ENCODE peak calls at places on chromosomes 3 and 15, in eight cellular contexts. L is cardiac fibroblast, H is fibroblast of mammary gland, E is cardiac muscle cell, U is tibial artery, S is WTC11, A is ovary, X is testis. P is an unnamed sample.

GRCh38 chr3:21729888-21730459 is 21.0 kb downstream of the ZNF385D start:
- DNase-seq in L (peak; percentile 38), H (peak; percentile 88), E (no peak), U (no peak), S (no peak), A (no peak), X (no peak), P (no peak)

GRCh38 chr3:123290107-123290930 is 88.6 kb downstream of the SEC22A start:
- DNase-seq in L (no peak), H (no peak), E (no peak), U (no peak), S (no peak), A (no peak), X (peak; percentile 7), P (no peak)

GRCh38 chr3:124363451-124363850 is 366.8 kb upstream of the UMPS start:
- DNase-seq in L (peak; percentile 58), H (peak; percentile 90), E (no peak), U (no peak), S (no peak), A (no peak), X (no peak), P (peak; percentile 74)

GRCh38 chr3:7682822-7683229 is 818.8 kb upstream of the LMCD1 start:
- DNase-seq in L (peak; percentile 96), H (peak; percentile 95), E (no peak), U (peak; percentile 59), S (no peak), A (peak; percentile 34), X (peak; percentile 57), P (peak; percentile 85)

GRCh38 chr15:60444289-60444912 is 34.5 kb downstream of the ICE2 start:
- DNase-seq in L (peak; percentile 63), H (peak; percentile 59), E (no peak), U (no peak), S (no peak), A (no peak), X (no peak), P (peak; percentile 38)

GRCh38 chr3:51538115-51538458 is 432 bp upstream of the RAD54L2 start:
- DNase-seq in L (no peak), H (peak; percentile 17), E (no peak), U (no peak), S (no peak), A (no peak), X (peak; percentile 17), P (peak; percentile 11)

GRCh38 chr3:170426240-170426797 is 7.7 kb downstream of the CLDN11 start:
- DNase-seq in L (no peak), H (no peak), E (no peak), U (no peak), S (no peak), A (no peak), X (no peak), P (no peak)

GRCh38 chr3:71185733-71186455 is 397.6 kb downstream of the FOXP1 start:
- DNase-seq in L (peak; percentile 86), H (peak; percentile 57), E (no peak), U (no peak), S (no peak), A (no peak), X (no peak), P (peak; percentile 66)

GRCh38 chr3:112746675-112747276 is 99.9 kb downstream of the CD200R1L start:
- DNase-seq in L (peak; percentile 81), H (peak; percentile 81), E (no peak), U (no peak), S (no peak), A (no peak), X (no peak), P (peak; percentile 72)

GRCh38 chr3:17151598-17152373 is 267.0 kb downstream of the PLCL2 start:
- DNase-seq in L (no peak), H (no peak), E (no peak), U (no peak), S (no peak), A (no peak), X (no peak), P (no peak)

GRCh38 chr15:82789491-82789890 is 16.4 kb downstream of the FSD2 start:
- DNase-seq in L (no peak), H (no peak), E (no peak), U (no peak), S (no peak), A (no peak), X (no peak), P (no peak)

GRCh38 chr3:3648961-3649360 is 150.3 kb upstream of the LRRN1 start:
- DNase-seq in L (no peak), H (no peak), E (no peak), U (no peak), S (no peak), A (no peak), X (no peak), P (no peak)

GRCh38 chr15:90895571-90896117 is 7.5 kb upstream of the MAN2A2 start:
- DNase-seq in L (peak; percentile 23), H (no peak), E (no peak), U (no peak), S (no peak), A (no peak), X (peak; percentile 65), P (no peak)
- TF ChIP-seq CTCF in L (no peak), H (peak; percentile 10), E (no peak), U (no peak), S (no peak), A (no peak), X (no peak), P (no peak)

DNA sequence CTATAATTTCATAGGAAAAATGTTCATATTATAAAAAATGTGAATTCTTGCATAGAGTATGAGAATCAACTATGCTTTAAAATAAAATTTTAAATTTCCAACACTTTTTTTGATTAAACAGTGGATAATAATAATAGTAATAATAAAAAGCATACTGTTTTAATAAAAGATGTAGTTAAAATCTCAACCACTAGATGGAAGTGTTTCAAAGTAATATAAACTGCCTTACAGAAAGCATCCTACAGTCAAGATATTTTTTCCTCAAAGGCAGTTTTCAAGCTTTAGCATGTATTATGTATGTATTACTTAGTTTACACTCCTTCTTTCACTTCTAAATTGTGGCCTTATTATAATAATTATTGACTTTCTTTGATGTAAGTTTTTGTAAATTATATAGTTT is 217.5 kb downstream of the CHL1 start:
- DNase-seq in L (peak; percentile 36), H (peak; percentile 15), E (peak; percentile 47), U (no peak), S (no peak), A (no peak), X (no peak), P (peak; percentile 39)
- TF ChIP-seq CTCF in L (peak; percentile 18), H (peak; percentile 41), E (peak; percentile 24), U (no peak), S (no peak), A (no peak), X (no peak), P (peak; percentile 12)

GRCh38 chr3:37571269-37571668 is 290.4 kb upstream of the CTDSPL start:
- DNase-seq in L (peak; percentile 21), H (peak; percentile 19), E (no peak), U (no peak), S (no peak), A (no peak), X (no peak), P (no peak)
- TF ChIP-seq CTCF in L (peak; percentile 23), H (peak; percentile 12), E (peak; percentile 41), U (peak; percentile 23), S (no peak), A (no peak), X (no peak), P (no peak)

DNA sequence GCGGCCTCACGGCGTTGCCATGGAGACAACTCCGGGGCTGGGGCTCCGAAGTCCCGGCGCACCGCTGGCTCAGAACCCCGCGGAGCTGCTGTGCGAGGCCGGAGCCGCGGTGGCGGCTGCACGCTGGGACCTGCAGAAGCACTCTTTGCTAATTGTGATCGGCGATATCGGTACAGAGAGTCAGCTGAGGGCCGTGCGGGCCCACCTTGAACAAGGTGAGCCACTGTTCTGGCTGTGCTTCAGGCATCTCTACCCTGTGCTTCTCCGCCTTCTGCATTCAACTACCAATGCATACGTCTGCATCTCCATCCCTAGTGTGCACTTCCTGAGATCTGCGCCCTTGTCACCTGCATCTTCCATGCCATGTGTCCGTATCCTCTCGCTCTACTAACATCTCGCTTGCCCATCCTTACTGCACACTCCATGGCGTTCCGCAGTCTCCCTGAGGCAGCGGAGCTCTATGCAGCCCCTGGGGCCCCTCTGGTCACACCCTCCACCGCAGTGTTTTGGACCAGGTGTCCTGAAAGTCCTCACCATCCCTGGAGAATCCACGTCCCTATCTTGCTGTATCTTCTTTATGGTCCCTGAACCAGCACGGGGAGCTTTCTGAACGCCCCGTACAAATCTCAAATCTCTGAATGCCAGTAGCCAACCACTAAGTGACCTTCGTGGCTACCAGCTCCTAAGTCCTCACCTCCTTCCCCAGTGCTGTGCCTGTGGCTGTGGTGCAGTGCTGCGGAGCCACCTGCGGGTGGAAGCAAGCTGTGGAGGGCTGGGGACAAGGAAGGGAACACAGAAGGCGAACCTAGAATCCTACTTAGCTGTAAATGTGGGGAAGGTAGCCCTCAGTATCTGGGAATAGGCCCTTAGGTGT is 6.2 kb upstream of the MAP1A start:
- DNase-seq in L (no peak), H (no peak), E (peak; percentile 50), U (no peak), S (peak; percentile 43), A (no peak), X (peak; percentile 66), P (peak; percentile 29)
- TF ChIP-seq CTCF in L (peak; percentile 14), H (peak; percentile 19), E (peak; percentile 15), U (peak; percentile 6), S (no peak), A (no peak), X (no peak), P (peak; percentile 35)